ENCODE peak calls at places on chromosomes 11 and 22, in four cellular contexts. X is GM23248, N is IMR-90, S is HCT116. K is an unnamed sample.

GRCh38 chr11:69300124-69301032 is 6.4 kb downstream of the MYEOV start:
- DNase-seq in N (peak), S (no peak), X (peak), K (no peak)

GRCh38 chr11:107496011-107496410 is 38.4 kb upstream of the CWF19L2 start:
- DNase-seq in N (peak), S (no peak), X (peak), K (no peak)

GRCh38 chr11:69130586-69131566 is 24.9 kb upstream of the SMIM38 start:
- DNase-seq in S (no peak), N (no peak), X (no peak), K (peak)

GRCh38 chr11:94020777-94021615 is at the start of gene HEPHL1:
- DNase-seq in S (no peak), N (peak), X (peak), K (no peak)

GRCh38 chr11:22467248-22467647 is 129.1 kb downstream of the SLC17A6 start:
- DNase-seq in S (no peak), N (peak), X (peak), K (no peak)

GRCh38 chr11:59857444-59858434 is 8.5 kb downstream of the TCN1 start:
- DNase-seq in S (peak), X (peak), N (no peak), K (no peak)

GRCh38 chr11:132351050-132351449 is 980.6 kb downstream of the NTM start:
- DNase-seq in S (no peak), X (no peak), N (no peak), K (no peak)

GRCh38 chr11:117961896-117962295 is 24.3 kb upstream of the IL10RA start:
- DNase-seq in X (no peak), N (no peak), S (no peak), K (no peak)

GRCh38 chr11:8363924-8364323 is 100.2 kb upstream of the LMO1 start:
- DNase-seq in X (peak), S (no peak), N (no peak), K (no peak)

GRCh38 chr11:59787816-59788215 is 22.8 kb downstream of the MRPL16 start:
- DNase-seq in S (no peak), X (peak), N (peak), K (no peak)

GRCh38 chr11:19025799-19026406 is 34.6 kb downstream of the MRGPRX2 start:
- DNase-seq in N (peak), X (peak), S (no peak), K (no peak)

GRCh38 chr11:19808076-19808911 is 95.7 kb downstream of the NAV2 start:
- DNase-seq in S (no peak), X (peak), N (no peak), K (no peak)

GRCh38 chr22:20526628-20527355 is 19.4 kb downstream of the MED15 start:
- DNase-seq in S (no peak), X (peak), N (peak), K (no peak)

GRCh38 chr11:79007811-79008294 is 433.0 kb downstream of the TENM4 start:
- DNase-seq in S (no peak), X (no peak), N (no peak), K (no peak)

GRCh38 chr11:108902027-108902469 is 237.2 kb downstream of the DDX10 start:
- DNase-seq in S (no peak), X (no peak), N (no peak), K (no peak)

GRCh38 chr11:115873813-115874212 is 369.6 kb upstream of the CADM1 start:
- DNase-seq in S (no peak), N (no peak), X (no peak), K (no peak)

GRCh38 chr11:59263225-59263894 is 50.6 kb upstream of the MPEG1 start:
- DNase-seq in X (no peak), N (no peak), S (peak), K (no peak)

GRCh38 chr11:65298655-65299179 is 15.9 kb upstream of the CDC42EP2 start:
- DNase-seq in X (peak), N (peak), S (no peak), K (peak)

GRCh38 chr11:7690648-7691047 is 15.6 kb downstream of the OVCH2 start:
- DNase-seq in S (no peak), X (peak), N (no peak), K (no peak)

GRCh38 chr11:30387891-30388861 is 65.3 kb downstream of the ARL14EP start:
- DNase-seq in S (no peak), N (no peak), X (no peak), K (no peak)

GRCh38 chr11:6545917-6546605 is 49.0 kb downstream of the DNHD1 start:
- DNase-seq in N (no peak), S (no peak), X (no peak), K (no peak)

GRCh38 chr11:65112551-65113360 is 1.1 kb downstream of the TM7SF2 start:
- DNase-seq in S (no peak), X (peak), N (peak), K (no peak)

GRCh38 chr11:77371646-77372045 is 70.2 kb upstream of the GDPD4 start:
- DNase-seq in S (no peak), X (no peak), N (no peak), K (no peak)

GRCh38 chr11:36478700-36479329 is 31.3 kb downstream of the TRAF6 start:
- DNase-seq in X (peak), N (peak), S (peak), K (no peak)

GRCh38 chr22:24289781-24290181 is 19.1 kb downstream of the SPECC1L start:
- DNase-seq in S (no peak), N (no peak), X (peak), K (no peak)

GRCh38 chr11:36227044-36227443 is 62.2 kb downstream of the COMMD9 start:
- DNase-seq in X (no peak), S (no peak), N (no peak), K (no peak)

GRCh38 chr11:118834428-118835028 is 43.6 kb upstream of the DDX6 start:
- DNase-seq in N (peak), S (no peak), X (peak), K (no peak)

GRCh38 chr11:123475478-123475877 is 45.4 kb downstream of the GRAMD1B start:
- DNase-seq in S (no peak), X (peak), N (peak), K (no peak)

GRCh38 chr22:41523464-41524221 is 20.6 kb downstream of the POLR3H start:
- DNase-seq in X (peak), S (no peak), N (peak), K (no peak)

GRCh38 chr11:73866586-73866996 is 10.1 kb downstream of the COA4 start:
- DNase-seq in X (peak), S (peak), N (peak), K (no peak)

GRCh38 chr11:65553301-65554001 is 4.7 kb downstream of the LTBP3 start:
- DNase-seq in S (no peak), N (no peak), X (no peak), K (no peak)

GRCh38 chr22:39450258-39450955 is 6.4 kb upstream of the MGAT3 start:
- DNase-seq in N (no peak), X (no peak), S (no peak), K (no peak)

GRCh38 chr11:132977746-132978145 is 554.6 kb downstream of the OPCML start:
- DNase-seq in N (no peak), S (no peak), X (no peak), K (no peak)

GRCh38 chr11:69487849-69488542 is 6.5 kb downstream of the LINC01488 start:
- DNase-seq in S (no peak), X (no peak), N (no peak), K (no peak)

GRCh38 chr11:116263770-116264169 is 509.0 kb downstream of the BUD13 start:
- DNase-seq in X (no peak), S (no peak), N (no peak), K (no peak)

DNA sequence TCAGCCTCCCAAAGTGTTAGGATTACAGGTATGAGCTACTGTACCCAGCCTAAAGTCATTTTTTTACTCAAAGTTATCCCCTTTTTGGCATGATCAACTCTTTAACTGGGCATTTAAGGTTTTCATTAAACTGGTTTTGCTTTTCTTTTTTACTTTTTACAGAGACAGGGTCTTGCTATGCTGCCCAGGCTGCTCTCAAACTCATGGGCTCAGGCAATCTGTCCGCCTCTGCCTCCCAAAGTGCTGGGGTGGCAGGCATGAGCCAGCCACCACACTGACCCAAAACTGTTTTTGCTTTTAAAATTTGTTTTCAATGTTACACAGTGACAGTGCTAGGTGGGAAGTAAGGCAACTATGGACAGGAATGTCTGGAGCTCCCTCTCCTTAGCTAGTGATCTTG is 3.9 kb upstream of the ZBED5 start:
- DNase-seq in N (no peak), S (no peak), X (no peak), K (no peak)
- H3K4me3 ChIP-seq in N (no peak), S (no peak), X (no peak), K (no peak)

GRCh38 chr22:43164636-43165035 is 13.3 kb downstream of the TSPO start:
- DNase-seq in S (no peak), X (peak), N (no peak), K (no peak)
- H3K27ac ChIP-seq in S (no peak), X (no peak), N (no peak), K (no peak)

GRCh38 chr11:61956191-61957027 is 6.3 kb downstream of the BEST1 start:
- DNase-seq in N (no peak), S (no peak), X (no peak), K (no peak)

GRCh38 chr11:61955031-61955415 is 4.9 kb downstream of the BEST1 start:
- DNase-seq in N (peak), X (peak), S (no peak), K (peak)

GRCh38 chr11:61954106-61955030 is 4.2 kb downstream of the BEST1 start:
- DNase-seq in S (no peak), N (no peak), X (peak), K (no peak)

GRCh38 chr11:61957028-61957770 is 7.0 kb downstream of the BEST1 start:
- DNase-seq in S (no peak), N (no peak), X (no peak), K (no peak)

DNA sequence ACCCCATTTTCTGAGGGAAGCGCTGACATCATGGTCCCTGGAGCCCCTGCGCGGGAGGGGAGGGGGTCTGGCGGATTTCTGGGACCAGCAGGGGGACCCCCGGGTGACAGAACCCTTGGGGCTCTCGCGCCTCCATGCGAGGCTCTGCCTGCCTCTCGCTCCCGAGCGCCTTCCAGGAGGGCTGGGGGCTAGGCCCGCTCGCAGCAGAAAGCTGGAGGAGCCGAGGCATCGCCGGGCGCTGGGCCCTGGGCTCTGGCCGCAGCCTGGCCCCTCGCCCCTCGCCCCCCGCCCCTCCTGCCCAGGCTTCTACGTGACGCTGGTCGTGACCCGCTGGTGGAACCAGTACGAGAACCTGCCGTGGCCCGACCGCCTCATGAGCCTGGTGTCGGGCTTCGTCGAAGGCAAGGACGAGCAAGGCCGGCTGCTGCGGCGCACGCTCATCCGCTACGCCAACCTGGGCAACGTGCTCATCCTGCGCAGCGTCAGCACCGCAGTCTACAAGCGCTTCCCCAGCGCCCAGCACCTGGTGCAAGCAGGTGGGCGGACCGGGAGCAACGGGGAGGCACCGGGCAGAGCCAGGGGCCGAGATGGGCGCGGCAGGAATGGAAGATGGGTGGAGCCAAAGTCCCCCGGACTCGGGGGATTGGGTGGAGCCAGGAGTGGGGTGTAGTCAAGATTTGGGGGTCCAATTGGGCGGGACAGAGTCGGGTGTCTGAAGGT is 5.4 kb downstream of the BEST1 start:
- DNase-seq in S (no peak), N (no peak), X (peak), K (no peak)
- H3K4me3 ChIP-seq in S (no peak), N (peak), X (peak), K (peak)

GRCh38 chr11:44563716-44564115 is 1.7 kb upstream of the CD82 start:
- DNase-seq in N (peak), X (peak), S (no peak), K (no peak)
- H3K27ac ChIP-seq in N (peak), X (peak), S (no peak), K (peak)

DNA sequence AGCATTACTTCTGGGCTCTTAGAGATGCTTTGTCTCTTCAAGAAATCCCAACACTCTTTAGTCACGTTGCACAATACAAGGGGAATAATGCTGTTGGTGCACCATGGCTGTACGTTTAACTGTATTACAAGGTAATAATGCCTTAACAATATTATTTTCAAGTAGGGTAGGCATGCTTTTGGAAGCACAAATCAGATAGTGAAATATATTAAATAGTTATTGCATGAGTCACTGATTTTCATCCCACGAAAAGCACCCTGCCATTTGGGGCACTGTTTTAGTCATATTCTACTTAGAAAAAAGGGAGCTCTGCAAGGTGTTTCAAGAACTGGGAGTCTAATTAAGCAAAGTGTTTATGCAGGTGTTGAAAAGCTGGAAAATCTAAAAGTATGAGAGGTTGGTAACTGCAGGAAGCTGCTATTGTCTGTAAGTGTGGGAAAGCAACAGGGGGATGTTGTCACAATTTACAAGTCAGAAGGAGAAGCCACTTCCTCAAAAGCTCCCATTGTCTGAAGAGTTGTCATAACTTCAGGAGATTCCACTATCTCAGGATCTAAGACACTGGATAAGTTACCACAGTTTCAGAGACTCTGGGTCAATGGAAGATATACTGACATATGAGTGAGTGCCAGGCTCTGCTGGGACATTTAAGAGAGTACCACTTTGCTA is 218.2 kb downstream of the JRKL start:
- DNase-seq in X (peak), N (no peak), S (no peak), K (no peak)
- H3K4me3 ChIP-seq in X (no peak), N (no peak), S (no peak), K (no peak)

GRCh38 chr11:57567210-57567511 is 311 bp downstream of the UBE2L6 start:
- DNase-seq in S (no peak), N (peak), X (peak), K (no peak)
- H3K27ac ChIP-seq in S (no peak), N (peak), X (peak), K (peak)

GRCh38 chr22:37823134-37823985 is at the start of gene GALR3:
- DNase-seq in X (no peak), S (no peak), N (no peak), K (no peak)

GRCh38 chr22:37820350-37820749 is 2.8 kb upstream of the GALR3 start:
- DNase-seq in N (no peak), S (no peak), X (no peak), K (no peak)

GRCh38 chr22:37827056-37827455 is 3.9 kb downstream of the GALR3 start:
- DNase-seq in X (no peak), S (no peak), N (no peak), K (no peak)

GRCh38 chr22:37822079-37822833 is 926 bp upstream of the GALR3 start:
- DNase-seq in S (no peak), X (peak), N (no peak), K (no peak)

DNA sequence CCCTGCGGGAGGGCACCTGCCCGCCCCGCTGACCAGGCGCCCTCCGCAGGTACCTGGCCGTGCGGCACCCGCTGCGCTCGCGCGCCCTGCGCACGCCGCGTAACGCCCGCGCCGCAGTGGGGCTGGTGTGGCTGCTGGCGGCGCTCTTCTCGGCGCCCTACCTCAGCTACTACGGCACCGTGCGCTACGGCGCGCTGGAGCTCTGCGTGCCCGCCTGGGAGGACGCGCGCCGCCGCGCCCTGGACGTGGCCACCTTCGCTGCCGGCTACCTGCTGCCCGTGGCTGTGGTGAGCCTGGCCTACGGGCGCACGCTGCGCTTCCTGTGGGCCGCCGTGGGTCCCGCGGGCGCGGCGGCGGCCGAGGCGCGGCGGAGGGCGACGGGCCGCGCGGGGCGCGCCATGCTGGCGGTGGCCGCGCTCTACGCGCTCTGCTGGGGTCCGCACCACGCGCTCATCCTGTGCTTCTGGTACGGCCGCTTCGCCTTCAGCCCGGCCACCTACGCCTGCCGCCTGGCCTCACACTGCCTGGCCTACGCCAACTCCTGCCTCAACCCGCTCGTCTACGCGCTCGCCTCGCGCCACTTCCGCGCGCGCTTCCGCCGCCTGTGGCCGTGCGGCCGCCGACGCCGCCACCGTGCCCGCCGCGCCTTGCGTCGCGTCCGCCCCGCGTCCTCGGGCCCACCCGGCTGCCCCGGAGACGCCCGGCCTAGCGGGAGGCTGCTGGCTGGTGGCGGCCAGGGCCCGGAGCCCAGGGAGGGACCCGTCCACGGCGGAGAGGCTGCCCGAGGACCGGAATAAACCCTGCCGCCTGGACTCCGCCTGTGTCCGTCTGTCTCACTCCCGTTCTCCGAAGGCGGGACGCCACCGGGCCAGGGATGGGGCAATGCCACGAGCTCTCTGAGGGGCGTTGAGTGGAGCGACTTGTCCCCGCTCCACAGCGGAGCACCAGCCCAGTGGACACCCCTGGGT is 1.8 kb downstream of the GALR3 start:
- DNase-seq in S (no peak), X (peak), N (no peak), K (no peak)
- H3K4me3 ChIP-seq in S (no peak), X (peak), N (peak), K (peak)

GRCh38 chr11:27913650-27914049 is 194.3 kb downstream of the KIF18A start:
- DNase-seq in S (no peak), N (peak), X (peak), K (no peak)
- H3K27ac ChIP-seq in S (no peak), N (peak), X (peak), K (no peak)